ENCODE peak calls at places on chromosomes 4 and X, in six cellular contexts. U is mucosa of descending colon, I is heart left ventricle, E is DND-41, Y is hepatocyte, L is psoas muscle. N is an unnamed sample. For H3K36me3, the result is how much of the 10 kb centered on the place peaks cover.

GRCh38 chr4:33930497-33930896 is 2313.8 kb downstream of the ARAP2 start:
- DNase-seq in L (no peak), U (no peak), I (no peak), Y (no peak), E (no peak), N (no peak)

GRCh38 chr4:185276036-185276435 is 66.6 kb downstream of the SNX25 start:
- DNase-seq in U (no peak), Y (no peak), I (no peak), E (no peak), L (no peak), N (no peak)

GRCh38 chrX:7638053-7638452 is 204.9 kb upstream of the VCX start:
- DNase-seq in Y (no peak), I (no peak), U (no peak), E (no peak), L (no peak), N (no peak)

GRCh38 chrX:53013291-53013690 is 35.3 kb upstream of the GPR173 start:
- DNase-seq in I (no peak), Y (no peak), U (no peak), L (no peak), E (no peak), N (no peak)

GRCh38 chrX:47232803-47233332 is at the start of gene USP11:
- DNase-seq in E (peak), Y (peak), U (no peak), I (peak), L (peak), N (peak)

GRCh38 chrX:48676106-48676892 is 7.3 kb upstream of the WAS start:
- DNase-seq in L (peak), Y (peak), I (peak), E (peak), U (peak), N (peak)

GRCh38 chrX:103811858-103812257 is 20.2 kb downstream of the RAB9B start:
- DNase-seq in U (no peak), Y (peak), E (no peak), I (no peak), L (no peak), N (no peak)

GRCh38 chr4:155972098-155972497 is 18.4 kb upstream of the CTSO start:
- DNase-seq in E (no peak), L (no peak), Y (no peak), U (no peak), I (no peak), N (no peak)

GRCh38 chrX:45622538-45622937 is 421.9 kb upstream of the DIPK2B start:
- DNase-seq in Y (no peak), I (no peak), L (no peak), U (no peak), E (no peak), N (no peak)

GRCh38 chr4:123554263-123554662 is 157.7 kb downstream of the SPRY1 start:
- DNase-seq in Y (no peak), L (no peak), E (no peak), I (no peak), U (no peak), N (no peak)

GRCh38 chrX:7110821-7111276 is 36.7 kb upstream of the STS start:
- DNase-seq in I (no peak), Y (no peak), U (no peak), E (peak), L (no peak), N (peak)

GRCh38 chr4:109631709-109632108 is 71.5 kb downstream of the CASP6 start:
- DNase-seq in L (no peak), Y (peak), E (no peak), U (no peak), I (peak), N (no peak)

GRCh38 chr4:72112514-72113156 is 80.8 kb downstream of the NPFFR2 start:
- DNase-seq in I (no peak), E (no peak), Y (peak), U (no peak), L (no peak), N (peak)

GRCh38 chrX:108415891-108416290 is 22.3 kb downstream of the COL4A6 start:
- DNase-seq in Y (no peak), U (no peak), E (no peak), I (no peak), L (no peak), N (no peak)

GRCh38 chrX:17814059-17814458 is 47.0 kb downstream of the RAI2 start:
- DNase-seq in L (no peak), Y (no peak), U (no peak), E (no peak), I (no peak), N (no peak)

GRCh38 chrX:155535866-155536265 is 76.9 kb downstream of the TMLHE start:
- DNase-seq in E (no peak), U (no peak), L (no peak), Y (no peak), I (no peak), N (no peak)

GRCh38 chrX:132539611-132540010 is 50.8 kb upstream of the MBNL3 start:
- DNase-seq in Y (no peak), L (no peak), I (no peak), E (no peak), U (no peak), N (no peak)

GRCh38 chr4:153408932-153409331 is 57.2 kb upstream of the TMEM131L start:
- DNase-seq in I (no peak), Y (no peak), E (no peak), L (no peak), U (no peak), N (no peak)

GRCh38 chr4:33494150-33494549 is 2750.2 kb downstream of the ARAP2 start:
- DNase-seq in Y (no peak), L (no peak), E (no peak), I (no peak), U (no peak), N (no peak)

GRCh38 chrX:81280148-81280547 is 78.2 kb downstream of the SH3BGRL start:
- DNase-seq in I (no peak), U (no peak), E (no peak), L (no peak), Y (no peak), N (no peak)

GRCh38 chr4:70183168-70183939 is 12.2 kb upstream of the ODAM start:
- DNase-seq in Y (peak), I (no peak), L (no peak), E (peak), U (no peak), N (peak)

GRCh38 chrX:40117715-40118285 is 20.0 kb upstream of the BCOR start:
- DNase-seq in U (no peak), Y (no peak), E (no peak), L (no peak), I (no peak), N (no peak)

GRCh38 chrX:9180623-9181022 is 146.7 kb upstream of the FAM9B start:
- DNase-seq in U (no peak), I (no peak), L (no peak), Y (no peak), E (no peak), N (no peak)

GRCh38 chr4:868421-868820 is 42.5 kb upstream of the CPLX1 start:
- DNase-seq in Y (no peak), L (no peak), I (no peak), U (no peak), E (no peak), N (no peak)

GRCh38 chr4:871484-871883 is 45.6 kb upstream of the CPLX1 start:
- DNase-seq in L (no peak), E (no peak), U (no peak), Y (no peak), I (no peak), N (no peak)

GRCh38 chr4:869776-870175 is 43.8 kb upstream of the CPLX1 start:
- DNase-seq in U (no peak), I (no peak), L (no peak), E (no peak), Y (no peak), N (no peak)

GRCh38 chr4:872241-872981 is 46.5 kb upstream of the CPLX1 start:
- DNase-seq in I (no peak), U (no peak), L (no peak), E (no peak), Y (no peak), N (no peak)

GRCh38 chr4:870951-871350 is 45.0 kb upstream of the CPLX1 start:
- DNase-seq in E (no peak), Y (no peak), L (no peak), U (no peak), I (no peak), N (no peak)
- H3K36me3 ChIP-seq in E (half or more), Y (under half), L (under half), U (under half), I (under half), N (under half)

GRCh38 chr4:116332508-116332907 is 752.9 kb downstream of the TRAM1L1 start:
- DNase-seq in Y (no peak), I (no peak), L (no peak), E (no peak), U (no peak), N (no peak)
- TF ChIP-seq CTCF in Y (no peak), I (no peak), L (no peak), E (no peak), U (no peak), N (no peak)

DNA sequence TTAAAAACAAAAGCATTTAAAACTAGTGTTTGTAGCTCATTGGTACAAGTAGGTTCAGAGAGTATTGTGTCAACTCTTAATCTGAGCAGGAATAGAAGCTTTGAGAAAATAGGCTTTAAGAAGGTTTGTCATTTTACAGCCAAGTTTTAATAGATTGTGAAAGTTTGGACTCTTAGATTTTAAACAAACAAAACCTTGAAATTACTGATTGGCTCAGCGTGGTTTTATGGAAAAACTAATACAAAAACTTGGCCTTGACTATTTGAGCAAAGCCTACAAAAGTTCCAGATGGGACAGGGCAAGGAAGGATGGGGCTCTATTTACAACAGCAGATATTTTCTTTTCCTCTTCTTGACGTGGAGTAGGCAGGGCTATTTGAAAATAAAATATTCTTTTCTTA is 16.5 kb downstream of the ZFX start:
- DNase-seq in U (no peak), I (no peak), Y (no peak), L (no peak), E (no peak), N (no peak)
- H3K4me3 ChIP-seq in U (no peak), I (no peak), Y (no peak), L (no peak), E (no peak), N (no peak)

DNA sequence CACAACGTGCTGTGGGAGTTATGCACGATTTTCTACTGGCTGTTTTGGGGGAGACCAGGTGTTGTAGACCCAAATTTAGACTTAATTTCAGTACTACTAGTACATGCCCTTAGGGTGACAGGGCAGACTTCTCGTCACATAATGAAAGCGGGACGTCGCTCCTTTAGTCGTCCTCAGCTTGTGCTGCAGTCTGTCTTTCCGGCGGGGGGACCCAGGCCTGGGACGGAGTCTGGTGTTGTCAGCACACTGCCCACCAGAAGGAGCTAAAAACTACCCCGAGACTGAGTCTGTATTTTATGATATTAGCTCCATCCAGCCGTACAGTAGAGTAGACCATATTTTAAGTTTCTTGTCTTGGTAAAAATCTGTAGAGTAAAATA is 35.5 kb downstream of the NOP14 start:
- DNase-seq in E (no peak), Y (no peak), U (no peak), I (no peak), L (no peak), N (no peak)
- H3K36me3 ChIP-seq in E (half or more), Y (under half), U (under half), I (under half), L (under half), N (half or more)

GRCh38 chr4:125594203-125594602 is 279.4 kb downstream of the FAT4 start:
- DNase-seq in U (no peak), I (no peak), L (no peak), E (no peak), Y (no peak), N (no peak)
- TF ChIP-seq CTCF in U (no peak), I (no peak), L (no peak), E (no peak), Y (no peak), N (no peak)

DNA sequence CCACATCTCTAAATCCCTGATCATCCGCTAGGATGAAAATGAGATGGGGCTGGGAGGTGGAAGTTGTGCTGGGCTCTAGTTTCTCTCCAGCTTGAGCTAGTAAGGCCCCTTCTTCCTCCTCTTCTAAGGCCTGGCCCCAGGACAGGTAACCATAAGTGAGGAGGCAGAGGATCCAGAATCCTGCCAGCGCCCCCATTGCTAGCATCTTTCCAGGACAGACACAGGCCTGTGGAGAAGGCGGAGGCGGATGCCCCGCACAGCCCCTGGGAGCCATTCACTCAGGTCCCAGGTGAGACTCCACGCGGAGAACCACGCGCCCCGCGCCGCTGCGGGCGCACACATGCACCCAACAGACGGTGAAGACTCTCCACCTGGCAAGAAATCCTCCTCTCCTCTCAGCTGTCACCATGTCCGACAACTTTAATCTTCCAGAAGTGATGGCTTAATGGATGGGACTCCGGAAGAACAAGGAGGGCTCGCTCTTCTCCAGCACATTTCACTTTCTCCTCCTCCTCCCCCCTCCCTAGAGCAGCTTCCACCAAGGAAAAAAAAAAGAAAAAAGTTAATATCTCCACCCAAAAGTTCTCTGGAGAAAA is 788 bp downstream of the ARSJ start:
- DNase-seq in I (peak), E (no peak), U (peak), L (no peak), Y (peak), N (no peak)
- H3K4me3 ChIP-seq in I (peak), E (no peak), U (no peak), L (peak), Y (peak), N (no peak)

GRCh38 chrX:153692611-153693156 is 5.0 kb downstream of the SLC6A8 start:
- DNase-seq in E (no peak), I (no peak), U (no peak), Y (no peak), L (no peak), N (no peak)

GRCh38 chrX:153693216-153694086 is 5.7 kb downstream of the SLC6A8 start:
- DNase-seq in E (no peak), L (no peak), U (no peak), Y (no peak), I (no peak), N (no peak)

GRCh38 chrX:153690466-153690865 is 2.7 kb downstream of the SLC6A8 start:
- DNase-seq in Y (no peak), E (no peak), U (no peak), I (no peak), L (no peak), N (no peak)

GRCh38 chrX:153689654-153690465 is 2.1 kb downstream of the SLC6A8 start:
- DNase-seq in Y (no peak), I (no peak), U (no peak), E (no peak), L (no peak), N (no peak)

GRCh38 chrX:153692003-153692402 is 4.3 kb downstream of the SLC6A8 start:
- DNase-seq in E (no peak), L (no peak), I (no peak), Y (no peak), U (no peak), N (no peak)
- H3K36me3 ChIP-seq in E (under half), L (under half), I (under half), Y (under half), U (under half), N (under half)

GRCh38 chr4:132227349-132228165 is 921.5 kb upstream of the PCDH10 start:
- DNase-seq in L (peak), I (no peak), Y (peak), U (peak), E (no peak), N (no peak)
- TF ChIP-seq CTCF in L (no peak), I (no peak), Y (peak), U (no peak), E (peak), N (peak)

DNA sequence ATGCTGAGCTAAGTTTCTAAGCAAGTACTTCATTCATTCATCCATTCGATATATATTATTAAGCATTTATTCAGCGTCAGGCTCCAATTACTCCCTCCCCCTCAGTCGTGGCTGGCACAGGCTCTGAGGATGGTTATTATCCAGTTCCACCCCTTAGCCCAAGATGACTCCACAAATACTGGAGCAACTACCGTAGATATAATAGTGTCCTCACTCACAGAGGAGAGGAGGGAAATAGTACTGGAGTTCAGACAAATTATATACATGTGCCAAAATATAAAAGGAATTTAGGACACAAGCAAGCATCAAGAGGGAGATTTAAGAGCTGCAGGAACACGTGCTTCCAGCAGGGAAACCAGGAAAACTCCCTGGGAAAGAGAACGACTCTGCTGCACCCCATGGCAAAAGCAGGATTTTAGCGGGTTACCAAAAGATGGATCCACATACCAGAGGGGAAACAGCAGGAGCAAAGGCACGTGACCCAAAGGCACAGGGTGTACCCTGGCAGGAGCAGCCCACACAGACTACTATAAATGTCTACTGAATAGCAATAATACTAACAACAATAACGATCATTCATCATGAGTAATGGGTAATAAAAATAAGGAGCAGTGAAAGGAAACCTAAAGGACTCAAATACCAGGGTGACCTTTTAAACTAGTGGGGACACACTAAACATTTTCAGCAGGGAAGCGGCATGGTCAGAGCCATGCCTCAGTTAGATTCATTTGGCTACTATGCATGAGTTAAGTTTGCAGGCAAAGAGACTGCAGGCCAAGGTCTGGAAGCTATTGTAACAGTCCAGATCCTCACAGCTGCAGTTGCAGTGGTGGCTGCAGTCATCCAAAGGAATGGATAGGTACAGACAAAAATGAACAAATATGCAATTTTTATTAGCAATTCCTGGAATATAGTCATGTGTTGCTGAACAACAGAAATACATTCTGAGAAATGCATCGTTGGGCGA is 153.7 kb downstream of the APBB2 start:
- DNase-seq in I (no peak), U (no peak), Y (no peak), L (no peak), E (no peak), N (no peak)
- H3K4me3 ChIP-seq in I (no peak), U (no peak), Y (no peak), L (no peak), E (no peak), N (no peak)